ENCODE peak calls at places on chromosomes 11 and 22, in four cellular contexts. Q is upper lobe of right lung, H is PC-9, G is endodermal cell. O is an unnamed sample.

GRCh38 chr11:63858628-63859550 is 20.0 kb downstream of the MARK2 start:
- DNase-seq in G (no peak), Q (no peak), H (no peak), O (no peak)

GRCh38 chr11:48103621-48104561 is 112.7 kb upstream of the OR4B1 start:
- DNase-seq in H (no peak), Q (no peak), G (no peak), O (no peak)

GRCh38 chr11:11171854-11172253 is 181.2 kb downstream of the CSNK2A3 start:
- DNase-seq in Q (no peak), H (no peak), G (no peak), O (no peak)

GRCh38 chr11:124174001-124174400 is 9.1 kb upstream of the OR10D3 start:
- DNase-seq in G (peak; percentile 71), H (no peak), Q (no peak), O (peak; percentile 58)

GRCh38 chr11:14318581-14318981 is 40.4 kb downstream of the RRAS2 start:
- DNase-seq in G (no peak), H (no peak), Q (no peak), O (no peak)

GRCh38 chr11:8871283-8871775 is 39.7 kb upstream of the AKIP1 start:
- DNase-seq in H (peak; percentile 20), Q (peak; percentile 69), G (peak; percentile 86), O (peak; percentile 75)

GRCh38 chr11:37560346-37560745 is 962.3 kb upstream of the RAG2 start:
- DNase-seq in G (no peak), H (peak; percentile 67), Q (no peak), O (no peak)

GRCh38 chr11:29943347-29943746 is 73.5 kb downstream of the KCNA4 start:
- DNase-seq in Q (no peak), G (no peak), H (no peak), O (no peak)

GRCh38 chr11:122097419-122098001 is 18.5 kb downstream of the BLID start:
- DNase-seq in Q (no peak), G (no peak), H (no peak), O (no peak)

GRCh38 chr11:26227311-26227710 is 104.6 kb upstream of the ANO3 start:
- DNase-seq in Q (no peak), H (no peak), G (no peak), O (no peak)

GRCh38 chr11:63567044-63567840 is 4.1 kb upstream of the PLAAT2 start:
- DNase-seq in Q (no peak), G (no peak), H (peak; percentile 72), O (no peak)

GRCh38 chr11:69961738-69962137 is 116.4 kb upstream of the ANO1 start:
- DNase-seq in Q (no peak), H (no peak), G (no peak), O (no peak)
- H3K4me3 ChIP-seq in Q (no peak overlapping the region), H (no peak overlapping the region), G (no peak overlapping the region), O (no peak overlapping the region)

DNA sequence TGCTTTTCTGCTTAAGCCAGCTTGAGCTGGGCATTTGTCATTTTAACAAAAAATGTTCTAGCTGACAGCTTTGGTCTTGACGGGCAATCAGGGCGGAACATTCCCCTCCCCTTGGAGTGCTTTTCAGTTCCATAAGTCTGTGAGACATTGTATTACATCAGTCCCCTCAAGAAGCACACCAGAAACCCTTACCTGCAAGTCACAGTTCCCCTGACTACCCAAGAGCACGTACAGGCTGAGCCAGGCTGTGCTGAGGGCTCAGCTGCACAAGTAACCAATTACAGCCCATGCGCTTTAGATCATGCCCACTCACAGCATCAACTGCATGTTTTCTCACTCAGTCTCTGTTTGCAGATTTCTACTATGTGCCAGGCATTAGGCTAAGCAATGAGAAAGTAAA is 19.1 kb downstream of the HIRA start:
- DNase-seq in Q (no peak), H (no peak), G (no peak), O (no peak)
- H3K36me3 ChIP-seq in Q (peaks cover 35% of the 10 kb centered on the region), H (no peaks in the 10 kb centered on the region), G (peaks cover 38% of the 10 kb centered on the region), O (peaks cover 15% of the 10 kb centered on the region)

GRCh38 chr11:76783901-76784813 is 1.0 kb downstream of the TSKU start:
- DNase-seq in G (peak; percentile 96), H (peak; percentile 69), Q (peak; percentile 80), O (peak; percentile 99)
- H3K4me3 ChIP-seq in G (peak overlapping the region; percentile 99), H (peak overlapping the region; percentile 94), Q (peak overlapping the region; percentile 84), O (peak overlapping the region; percentile 98)

DNA sequence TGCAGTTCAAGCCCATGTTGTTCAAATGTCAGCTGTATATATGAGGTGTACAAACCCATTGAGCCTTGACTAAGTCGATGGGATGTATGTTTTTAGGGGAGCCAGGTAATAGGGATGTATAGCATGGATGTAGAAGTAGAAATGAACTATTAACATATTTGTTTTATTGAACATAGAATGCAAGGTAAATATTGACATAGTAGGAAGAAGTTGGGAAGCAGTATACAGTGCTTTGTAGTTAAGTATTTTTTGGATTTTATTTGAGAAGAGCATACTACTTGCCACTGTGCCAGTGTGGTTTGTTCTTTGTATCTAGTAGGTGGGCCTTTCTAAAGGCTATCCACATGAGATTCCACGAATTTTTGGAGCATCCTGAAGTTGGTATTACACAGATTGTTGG is 20.8 kb upstream of the NAT10 start:
- DNase-seq in H (no peak), Q (no peak), G (no peak), O (no peak)
- H3K36me3 ChIP-seq in H (peaks cover 74% of the 10 kb centered on the region), Q (peaks cover 96% of the 10 kb centered on the region), G (peaks cover 92% of the 10 kb centered on the region), O (peaks cover 53% of the 10 kb centered on the region)

GRCh38 chr11:3834349-3835099 is 6.2 kb downstream of the RHOG start:
- DNase-seq in Q (peak; percentile 72), H (no peak), G (no peak), O (peak; percentile 59)
- H3K4me3 ChIP-seq in Q (no peak overlapping the region), H (no peak overlapping the region), G (no peak overlapping the region), O (no peak overlapping the region)

GRCh38 chr22:40348025-40348658 is 1.8 kb downstream of the ADSL start:
- DNase-seq in H (peak; percentile 35), Q (no peak), G (peak; percentile 77), O (peak; percentile 74)

GRCh38 chr22:40347300-40347699 is 1.0 kb downstream of the ADSL start:
- DNase-seq in Q (no peak), H (no peak), G (no peak), O (no peak)

DNA sequence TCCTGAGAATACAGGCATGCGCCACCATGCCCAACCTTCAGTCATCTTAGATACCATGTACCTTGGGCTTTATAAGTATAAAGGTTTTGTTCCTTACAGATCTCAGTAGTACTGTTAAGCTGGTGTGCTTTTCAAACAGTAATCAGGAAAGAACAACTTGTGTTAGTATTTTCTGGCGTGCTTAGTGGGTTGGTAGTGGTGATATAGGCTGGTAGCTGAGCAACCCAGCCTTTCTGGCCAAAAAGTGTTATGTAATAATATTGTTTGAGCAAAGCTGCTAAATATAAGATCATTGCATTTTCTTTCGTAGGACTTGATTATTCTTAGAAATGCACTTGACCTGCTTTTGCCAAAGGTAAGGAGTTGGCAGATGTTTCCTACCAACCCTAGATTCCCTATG is 6.5 kb downstream of the ADSL start:
- DNase-seq in H (no peak), G (no peak), Q (no peak), O (no peak)
- H3K36me3 ChIP-seq in H (peaks cover 32% of the 10 kb centered on the region), G (peaks cover 81% of the 10 kb centered on the region), Q (peaks cover 85% of the 10 kb centered on the region), O (peaks cover 29% of the 10 kb centered on the region)

GRCh38 chr22:17710023-17710422 is 64.2 kb downstream of the BID start:
- DNase-seq in Q (no peak), H (no peak), G (no peak), O (no peak)

GRCh38 chr22:17707526-17707925 is 66.7 kb downstream of the BID start:
- DNase-seq in H (no peak), Q (no peak), G (no peak), O (no peak)

GRCh38 chr22:17706451-17706900 is 67.8 kb downstream of the BID start:
- DNase-seq in H (peak; percentile 59), Q (no peak), G (peak; percentile 61), O (peak; percentile 59)

GRCh38 chr22:17705565-17706450 is 67.3 kb downstream of the BCL2L13 start:
- DNase-seq in H (no peak), Q (no peak), G (no peak), O (no peak)

GRCh38 chr22:17706947-17707346 is 67.3 kb downstream of the BID start:
- DNase-seq in Q (no peak), G (no peak), H (no peak), O (no peak)
- H3K4me3 ChIP-seq in Q (peak overlapping the region; percentile 39), G (no peak overlapping the region), H (peak overlapping the region; percentile 40), O (no peak overlapping the region)

GRCh38 chr22:26494506-26494905 is 10.8 kb downstream of the SRRD start:
- DNase-seq in G (no peak), Q (no peak), H (no peak), O (no peak)

GRCh38 chr22:26501996-26502395 is 10.3 kb downstream of the TFIP11 start:
- DNase-seq in Q (no peak), G (no peak), H (no peak), O (no peak)

GRCh38 chr22:26492220-26492619 is 8.5 kb downstream of the SRRD start:
- DNase-seq in H (no peak), G (no peak), Q (no peak), O (no peak)

GRCh38 chr22:26499188-26499703 is 13.0 kb downstream of the TFIP11 start:
- DNase-seq in G (no peak), H (no peak), Q (no peak), O (no peak)

DNA sequence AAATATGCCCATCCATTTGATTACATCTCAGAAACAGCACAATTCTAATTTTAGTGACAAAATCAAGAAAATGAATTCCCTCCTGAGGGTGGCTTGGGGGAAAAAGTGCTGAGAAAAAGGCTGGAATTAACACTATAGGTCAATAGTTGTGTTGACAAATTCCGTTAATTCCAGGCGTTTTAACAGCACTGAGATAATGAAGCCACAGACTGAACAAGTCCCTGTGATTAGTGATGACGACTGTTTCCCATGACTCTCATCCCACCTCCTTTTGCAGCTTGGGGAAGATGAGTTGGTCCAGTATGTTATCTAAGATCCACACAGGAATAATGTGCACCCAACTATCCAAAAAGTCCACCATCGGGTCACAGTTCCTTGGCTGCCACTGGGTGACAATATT is 12.8 kb downstream of the SRRD start:
- DNase-seq in H (no peak), G (no peak), Q (no peak), O (no peak)
- H3K36me3 ChIP-seq in H (peaks cover 41% of the 10 kb centered on the region), G (peaks cover 75% of the 10 kb centered on the region), Q (peaks cover 96% of the 10 kb centered on the region), O (peaks cover 48% of the 10 kb centered on the region)

DNA sequence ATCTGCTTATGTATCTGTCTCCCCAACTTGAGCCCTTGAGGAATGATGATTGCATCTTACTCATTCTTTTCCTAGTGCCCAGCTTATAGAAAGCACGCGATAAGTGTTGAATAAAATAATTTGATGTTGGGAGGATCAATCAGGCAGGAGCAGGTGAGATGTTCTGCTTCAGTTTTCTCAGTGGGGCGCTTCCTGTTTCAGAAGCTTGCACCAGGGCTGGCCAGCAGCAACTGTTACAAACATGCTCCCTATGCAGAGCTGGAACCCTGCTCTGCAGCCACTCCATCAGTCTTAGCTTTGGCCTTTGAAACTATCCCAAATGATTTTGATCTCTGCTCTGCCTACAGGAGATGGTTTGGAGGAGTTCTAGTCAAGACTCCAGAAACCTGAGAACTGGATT is 3.9 kb downstream of the ENDOD1 start:
- DNase-seq in Q (no peak), H (no peak), G (no peak), O (no peak)
- H3K4me3 ChIP-seq in Q (no peak overlapping the region), H (peak overlapping the region; percentile 12), G (no peak overlapping the region), O (no peak overlapping the region)